ENCODE peak calls at places on chromosome 6, in six cellular contexts. R is ovary; V is CD4-positive, alpha-beta memory T cell; P is transverse colon; X is psoas muscle; L is fibroblast of lung. B is an unnamed sample.
A peak's percentile ranks its signal among the peaks of the same experiment; 100 is the strongest.

GRCh38 chr6:98946266-98946817 is 1.4 kb downstream of the FBXL4 start:
- DNase-seq in R (no peak), V (no peak), P (no peak), X (no peak), L (no peak), B (no peak)

GRCh38 chr6:36852481-36853147 is 13.4 kb upstream of the CPNE5 start:
- DNase-seq in R (no peak), V (no peak), P (no peak), X (peak; percentile 56), L (peak; percentile 68), B (no peak)

GRCh38 chr6:34696189-34696738 is 303 bp downstream of the ILRUN start:
- DNase-seq in R (no peak), V (no peak), P (peak; percentile 51), X (peak; percentile 67), L (peak; percentile 43), B (no peak)

GRCh38 chr6:110618591-110619267 is 142.3 kb upstream of the SLC22A16 start:
- DNase-seq in R (no peak), V (no peak), P (no peak), X (no peak), L (no peak), B (no peak)

GRCh38 chr6:15351631-15352030 is 105.8 kb downstream of the JARID2 start:
- DNase-seq in R (peak; percentile 59), V (no peak), P (no peak), X (peak; percentile 53), L (peak; percentile 91), B (peak; percentile 26)

GRCh38 chr6:13848553-13849150 is 34.3 kb upstream of the MCUR1 start:
- DNase-seq in R (no peak), V (no peak), P (no peak), X (no peak), L (peak; percentile 25), B (no peak)

GRCh38 chr6:75752365-75752764 is 3.3 kb downstream of the MYO6 start:
- DNase-seq in R (no peak), V (no peak), P (no peak), X (no peak), L (peak; percentile 55), B (no peak)

GRCh38 chr6:157896931-157897330 is 73.9 kb downstream of the SNX9 start:
- DNase-seq in R (no peak), V (no peak), P (no peak), X (no peak), L (no peak), B (no peak)

GRCh38 chr6:31877651-31878161 is 1.1 kb downstream of the SLC44A4 start:
- DNase-seq in R (no peak), V (no peak), P (peak; percentile 93), X (no peak), L (no peak), B (peak; percentile 87)

GRCh38 chr6:22042713-22043112 is 254.1 kb downstream of the PRL start:
- DNase-seq in R (no peak), V (no peak), P (no peak), X (peak; percentile 25), L (peak; percentile 33), B (no peak)

GRCh38 chr6:3751730-3752537 is 421 bp upstream of the PXDC1 start:
- DNase-seq in R (peak; percentile 92), V (peak; percentile 51), P (peak; percentile 86), X (peak; percentile 92), L (peak; percentile 93), B (peak; percentile 95)

GRCh38 chr6:131787955-131788712 is 19.7 kb upstream of the ENPP1 start:
- DNase-seq in R (no peak), V (no peak), P (no peak), X (peak; percentile 41), L (peak; percentile 48), B (peak; percentile 37)

GRCh38 chr6:109304284-109305015 is 77.8 kb downstream of the CD164 start:
- DNase-seq in R (no peak), V (no peak), P (no peak), X (no peak), L (peak; percentile 2), B (no peak)

GRCh38 chr6:27318973-27319372 is 6.9 kb upstream of the POM121L2 start:
- DNase-seq in R (no peak), V (no peak), P (no peak), X (no peak), L (no peak), B (no peak)

GRCh38 chr6:157059781-157060180 is 263.5 kb downstream of the TMEM242 start:
- DNase-seq in R (no peak), V (no peak), P (no peak), X (no peak), L (peak; percentile 49), B (peak; percentile 23)

GRCh38 chr6:104095661-104096416 is 763.9 kb downstream of the HACE1 start:
- DNase-seq in R (no peak), V (no peak), P (no peak), X (no peak), L (no peak), B (no peak)

GRCh38 chr6:121652726-121653623 is 217.5 kb downstream of the GJA1 start:
- DNase-seq in R (peak; percentile 53), V (no peak), P (peak; percentile 8), X (no peak), L (peak; percentile 81), B (no peak)

GRCh38 chr6:147700436-147701209 is 192.1 kb downstream of the SAMD5 start:
- DNase-seq in R (no peak), V (no peak), P (no peak), X (no peak), L (peak; percentile 14), B (no peak)

GRCh38 chr6:116409756-116410155 is 39.0 kb downstream of the DSE start:
- DNase-seq in R (no peak), V (no peak), P (no peak), X (no peak), L (no peak), B (no peak)

GRCh38 chr6:27139753-27140522 is 107.6 kb upstream of the PRSS16 start:
- DNase-seq in R (no peak), V (no peak), P (peak; percentile 26), X (no peak), L (peak; percentile 33), B (no peak)

GRCh38 chr6:143952386-143952785 is 55.7 kb downstream of the PLAGL1 start:
- DNase-seq in R (no peak), V (no peak), P (no peak), X (no peak), L (no peak), B (no peak)

GRCh38 chr6:69294862-69295261 is 501.9 kb downstream of the LMBRD1 start:
- DNase-seq in R (no peak), V (no peak), P (no peak), X (no peak), L (no peak), B (no peak)

GRCh38 chr6:20907486-20908071 is 373.3 kb downstream of the CDKAL1 start:
- DNase-seq in R (no peak), V (no peak), P (no peak), X (peak; percentile 12), L (no peak), B (no peak)

GRCh38 chr6:40492126-40492525 is 95.0 kb downstream of the LRFN2 start:
- DNase-seq in R (no peak), V (no peak), P (no peak), X (no peak), L (no peak), B (peak; percentile 34)

GRCh38 chr6:3151705-3152104 is 5.6 kb downstream of the TUBB2A start:
- DNase-seq in R (no peak), V (no peak), P (no peak), X (no peak), L (no peak), B (no peak)

GRCh38 chr6:28838289-28838633 is 85.5 kb downstream of the TRIM27 start:
- DNase-seq in R (peak; percentile 73), V (peak; percentile 82), P (peak; percentile 67), X (peak; percentile 26), L (peak; percentile 46), B (peak; percentile 46)

GRCh38 chr6:52539607-52540006 is 37.3 kb downstream of the TRAM2 start:
- DNase-seq in R (no peak), V (no peak), P (no peak), X (no peak), L (peak; percentile 88), B (no peak)

GRCh38 chr6:71387179-71387578 is 98.6 kb downstream of the OGFRL1 start:
- DNase-seq in R (no peak), V (no peak), P (no peak), X (no peak), L (peak; percentile 58), B (no peak)

DNA sequence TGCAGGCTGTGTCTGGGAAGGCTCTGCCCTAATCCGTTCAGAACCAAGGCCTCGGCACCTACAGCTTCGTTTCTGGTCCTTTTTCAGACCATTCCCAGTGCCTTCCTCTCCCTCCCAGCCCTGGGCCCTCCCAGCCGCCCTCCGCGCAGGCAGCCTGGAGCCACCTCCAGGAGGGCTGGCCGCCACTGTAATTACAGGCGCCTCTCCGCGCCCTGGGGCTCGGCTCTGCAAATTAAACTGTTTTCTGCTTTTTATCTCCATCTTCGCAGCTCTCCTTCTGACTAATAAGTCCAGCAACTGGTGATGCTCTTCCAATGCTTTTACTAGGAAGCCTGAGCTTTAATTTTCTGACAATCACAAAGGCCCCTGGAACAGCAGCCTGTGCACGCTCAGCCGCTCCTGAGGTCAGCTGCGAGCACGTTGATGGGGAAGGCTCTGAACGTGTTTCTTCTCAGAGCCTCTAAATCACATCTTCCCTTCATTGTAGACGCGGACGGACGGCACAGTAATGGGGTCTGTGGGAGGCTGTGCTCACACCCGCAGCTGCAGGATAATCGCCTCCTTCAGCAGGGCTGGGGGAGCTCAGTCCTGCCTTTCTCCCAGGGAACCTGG is 194.6 kb downstream of the DLL1 start:
- DNase-seq in R (peak; percentile 2), V (no peak), P (no peak), X (no peak), L (no peak), B (no peak)
- H3K9me3 ChIP-seq in R (no peaks in the 10 kb centered on the region), V (no peaks in the 10 kb centered on the region), P (no peaks in the 10 kb centered on the region), X (no peaks in the 10 kb centered on the region), L (peaks cover 2% of the 10 kb centered on the region), B (no peaks in the 10 kb centered on the region)

DNA sequence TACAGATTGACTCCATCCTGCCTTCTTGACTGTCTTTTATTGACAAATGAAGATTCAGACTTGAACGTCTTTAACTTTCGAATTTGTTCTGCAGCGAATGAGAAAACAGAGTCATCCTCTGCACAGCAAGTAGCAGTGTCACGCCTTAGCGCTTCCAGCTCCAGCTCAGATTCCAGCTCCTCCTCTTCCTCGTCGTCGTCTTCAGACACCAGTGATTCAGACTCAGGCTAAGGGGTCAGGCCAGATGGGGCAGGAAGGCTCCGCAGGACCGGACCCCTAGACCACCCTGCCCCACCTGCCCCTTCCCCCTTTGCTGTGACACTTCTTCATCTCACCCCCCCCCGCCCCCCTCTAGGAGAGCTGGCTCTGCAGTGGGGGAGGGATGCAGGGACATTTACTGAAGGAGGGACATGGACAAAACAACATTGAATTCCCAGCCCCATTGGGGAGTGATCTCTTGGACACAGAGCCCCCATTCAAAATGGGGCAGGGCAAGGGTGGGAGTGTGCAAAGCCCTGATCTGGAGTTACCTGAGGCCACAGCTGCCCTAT is 12.2 kb downstream of the BRD2 start:
- DNase-seq in R (no peak), V (no peak), P (no peak), X (no peak), L (no peak), B (no peak)
- H3K4me1 ChIP-seq in R (peaks cover 1% of the 10 kb centered on the region), V (peaks cover 42% of the 10 kb centered on the region), P (peaks cover 51% of the 10 kb centered on the region), X (peaks cover 39% of the 10 kb centered on the region), L (peaks cover 5% of the 10 kb centered on the region), B (peaks cover 23% of the 10 kb centered on the region)

GRCh38 chr6:345747-346388 is 45.7 kb upstream of the IRF4 start:
- DNase-seq in R (no peak), V (no peak), P (no peak), X (no peak), L (peak; percentile 67), B (no peak)
- H3K9me3 ChIP-seq in R (no peaks in the 10 kb centered on the region), V (no peaks in the 10 kb centered on the region), P (no peaks in the 10 kb centered on the region), X (no peaks in the 10 kb centered on the region), L (no peaks in the 10 kb centered on the region), B (no peaks in the 10 kb centered on the region)

GRCh38 chr6:24752503-24752902 is 22.2 kb upstream of the GMNN start:
- DNase-seq in R (no peak), V (no peak), P (no peak), X (no peak), L (no peak), B (no peak)
- H3K4me1 ChIP-seq in R (no peaks in the 10 kb centered on the region), V (no peaks in the 10 kb centered on the region), P (no peaks in the 10 kb centered on the region), X (no peaks in the 10 kb centered on the region), L (no peaks in the 10 kb centered on the region), B (no peaks in the 10 kb centered on the region)